ENCODE peak calls at places on chromosomes 7 and 10, in eight cellular contexts. One of them, this sample, is unnamed.

GRCh38 chr7:11698273-11698930 is 133.6 kb downstream of the THSD7A start:
- DNase-seq in A549: no peak
- DNase-seq in lower lobe of right lung: no peak
- DNase-seq in iPS-NIHi11: no peak
- DNase-seq in posterior cingulate gyrus: no peak
- DNase-seq in COR-L47: no peak
- DNase-seq in midbrain: no peak
- DNase-seq in iris pigment epithelial cell: no peak
- DNase-seq in this sample: no peak

GRCh38 chr7:107029061-107029763 is 15.3 kb upstream of the PRKAR2B start:
- DNase-seq in A549: no peak
- DNase-seq in lower lobe of right lung: no peak
- DNase-seq in iPS-NIHi11: no peak
- DNase-seq in posterior cingulate gyrus: no peak
- DNase-seq in COR-L47: no peak
- DNase-seq in midbrain: no peak
- DNase-seq in iris pigment epithelial cell: peak
- DNase-seq in this sample: no peak

GRCh38 chr7:21393937-21394336 is 33.9 kb upstream of the SP4 start:
- DNase-seq in A549: no peak
- DNase-seq in lower lobe of right lung: no peak
- DNase-seq in iPS-NIHi11: no peak
- DNase-seq in posterior cingulate gyrus: no peak
- DNase-seq in COR-L47: no peak
- DNase-seq in midbrain: no peak
- DNase-seq in iris pigment epithelial cell: no peak
- DNase-seq in this sample: no peak

GRCh38 chr10:71383972-71384687 is 12.6 kb upstream of the CDH23 start:
- DNase-seq in A549: peak
- DNase-seq in lower lobe of right lung: peak
- DNase-seq in iPS-NIHi11: peak
- DNase-seq in posterior cingulate gyrus: peak
- DNase-seq in COR-L47: peak
- DNase-seq in midbrain: peak
- DNase-seq in iris pigment epithelial cell: peak
- DNase-seq in this sample: peak

GRCh38 chr10:46019170-46019528 is 11.3 kb downstream of the NCOA4 start:
- DNase-seq in A549: no peak
- DNase-seq in lower lobe of right lung: no peak
- DNase-seq in iPS-NIHi11: no peak
- DNase-seq in posterior cingulate gyrus: no peak
- DNase-seq in COR-L47: no peak
- DNase-seq in midbrain: no peak
- DNase-seq in iris pigment epithelial cell: no peak
- DNase-seq in this sample: no peak

GRCh38 chr10:129171816-129172215 is 295.2 kb upstream of the MGMT start:
- DNase-seq in A549: no peak
- DNase-seq in lower lobe of right lung: no peak
- DNase-seq in iPS-NIHi11: no peak
- DNase-seq in posterior cingulate gyrus: no peak
- DNase-seq in COR-L47: no peak
- DNase-seq in midbrain: no peak
- DNase-seq in iris pigment epithelial cell: no peak
- DNase-seq in this sample: no peak

GRCh38 chr10:20627085-20627484 is 270.0 kb downstream of the NEBL start:
- DNase-seq in A549: no peak
- DNase-seq in lower lobe of right lung: no peak
- DNase-seq in iPS-NIHi11: no peak
- DNase-seq in posterior cingulate gyrus: no peak
- DNase-seq in COR-L47: no peak
- DNase-seq in midbrain: no peak
- DNase-seq in iris pigment epithelial cell: no peak
- DNase-seq in this sample: no peak

GRCh38 chr7:128020161-128020560 is 11.1 kb downstream of the LRRC4 start:
- DNase-seq in A549: no peak
- DNase-seq in lower lobe of right lung: no peak
- DNase-seq in iPS-NIHi11: peak
- DNase-seq in posterior cingulate gyrus: no peak
- DNase-seq in COR-L47: no peak
- DNase-seq in midbrain: no peak
- DNase-seq in iris pigment epithelial cell: no peak
- DNase-seq in this sample: no peak

GRCh38 chr10:3658766-3659165 is 126.2 kb downstream of the KLF6 start:
- DNase-seq in A549: no peak
- DNase-seq in lower lobe of right lung: no peak
- DNase-seq in iPS-NIHi11: no peak
- DNase-seq in posterior cingulate gyrus: no peak
- DNase-seq in COR-L47: peak
- DNase-seq in midbrain: no peak
- DNase-seq in iris pigment epithelial cell: no peak
- DNase-seq in this sample: peak

GRCh38 chr10:44724415-44725174 is 186.5 kb upstream of the TMEM72 start:
- DNase-seq in A549: no peak
- DNase-seq in lower lobe of right lung: no peak
- DNase-seq in iPS-NIHi11: no peak
- DNase-seq in posterior cingulate gyrus: no peak
- DNase-seq in COR-L47: no peak
- DNase-seq in midbrain: no peak
- DNase-seq in iris pigment epithelial cell: peak
- DNase-seq in this sample: no peak

GRCh38 chr10:83539528-83540308 is 599.6 kb upstream of the GHITM start:
- DNase-seq in A549: no peak
- DNase-seq in lower lobe of right lung: no peak
- DNase-seq in iPS-NIHi11: no peak
- DNase-seq in posterior cingulate gyrus: no peak
- DNase-seq in COR-L47: no peak
- DNase-seq in midbrain: no peak
- DNase-seq in iris pigment epithelial cell: no peak
- DNase-seq in this sample: no peak

GRCh38 chr10:68586622-68587325 is 26.6 kb downstream of the TET1 start:
- DNase-seq in A549: no peak
- DNase-seq in lower lobe of right lung: no peak
- DNase-seq in iPS-NIHi11: no peak
- DNase-seq in posterior cingulate gyrus: no peak
- DNase-seq in COR-L47: no peak
- DNase-seq in midbrain: no peak
- DNase-seq in iris pigment epithelial cell: no peak
- DNase-seq in this sample: no peak

GRCh38 chr10:13775786-13776780 is 189.3 kb downstream of the PRPF18 start:
- DNase-seq in A549: no peak
- DNase-seq in lower lobe of right lung: no peak
- DNase-seq in iPS-NIHi11: no peak
- DNase-seq in posterior cingulate gyrus: no peak
- DNase-seq in COR-L47: no peak
- DNase-seq in midbrain: no peak
- DNase-seq in iris pigment epithelial cell: peak
- DNase-seq in this sample: no peak

GRCh38 chr10:90930971-90931841 is 10.3 kb upstream of the ANKRD1 start:
- DNase-seq in A549: peak
- DNase-seq in lower lobe of right lung: peak
- DNase-seq in iPS-NIHi11: peak
- DNase-seq in posterior cingulate gyrus: no peak
- DNase-seq in COR-L47: no peak
- DNase-seq in midbrain: no peak
- DNase-seq in iris pigment epithelial cell: peak
- DNase-seq in this sample: no peak

GRCh38 chr7:25075459-25075858 is 49.6 kb downstream of the CYCS start:
- DNase-seq in A549: no peak
- DNase-seq in lower lobe of right lung: no peak
- DNase-seq in iPS-NIHi11: no peak
- DNase-seq in posterior cingulate gyrus: no peak
- DNase-seq in COR-L47: no peak
- DNase-seq in midbrain: no peak
- DNase-seq in iris pigment epithelial cell: no peak
- DNase-seq in this sample: no peak

GRCh38 chr7:1384113-1384415 is 75.2 kb downstream of the MICALL2 start:
- DNase-seq in A549: no peak
- DNase-seq in lower lobe of right lung: no peak
- DNase-seq in iPS-NIHi11: no peak
- DNase-seq in posterior cingulate gyrus: no peak
- DNase-seq in COR-L47: no peak
- DNase-seq in midbrain: no peak
- DNase-seq in iris pigment epithelial cell: no peak
- DNase-seq in this sample: no peak

GRCh38 chr10:3882855-3883254 is 97.8 kb upstream of the KLF6 start:
- DNase-seq in A549: no peak
- DNase-seq in lower lobe of right lung: no peak
- DNase-seq in iPS-NIHi11: no peak
- DNase-seq in posterior cingulate gyrus: no peak
- DNase-seq in COR-L47: no peak
- DNase-seq in midbrain: no peak
- DNase-seq in iris pigment epithelial cell: no peak
- DNase-seq in this sample: no peak

GRCh38 chr10:70458329-70459060 is 17.0 kb upstream of the NODAL start:
- DNase-seq in A549: no peak
- DNase-seq in lower lobe of right lung: peak
- DNase-seq in iPS-NIHi11: peak
- DNase-seq in posterior cingulate gyrus: no peak
- DNase-seq in COR-L47: no peak
- DNase-seq in midbrain: no peak
- DNase-seq in iris pigment epithelial cell: peak
- DNase-seq in this sample: peak

GRCh38 chr7:109552017-109552416 is 982.3 kb downstream of the DNAJB9 start:
- DNase-seq in A549: no peak
- DNase-seq in lower lobe of right lung: no peak
- DNase-seq in iPS-NIHi11: no peak
- DNase-seq in posterior cingulate gyrus: no peak
- DNase-seq in COR-L47: no peak
- DNase-seq in midbrain: no peak
- DNase-seq in iris pigment epithelial cell: no peak
- DNase-seq in this sample: no peak

GRCh38 chr7:157566631-157567006 is 229.8 kb downstream of the DNAJB6 start:
- DNase-seq in A549: no peak
- DNase-seq in lower lobe of right lung: no peak
- DNase-seq in iPS-NIHi11: no peak
- DNase-seq in posterior cingulate gyrus: no peak
- DNase-seq in COR-L47: no peak
- DNase-seq in midbrain: no peak
- DNase-seq in iris pigment epithelial cell: no peak
- DNase-seq in this sample: no peak

GRCh38 chr10:96858038-96858705 is 26.1 kb downstream of the LCOR start:
- DNase-seq in A549: no peak
- DNase-seq in lower lobe of right lung: no peak
- DNase-seq in iPS-NIHi11: no peak
- DNase-seq in posterior cingulate gyrus: no peak
- DNase-seq in COR-L47: no peak
- DNase-seq in midbrain: no peak
- DNase-seq in iris pigment epithelial cell: peak
- DNase-seq in this sample: no peak

GRCh38 chr10:102538811-102539210 is 35.0 kb downstream of the SUFU start:
- DNase-seq in A549: no peak
- DNase-seq in lower lobe of right lung: no peak
- DNase-seq in iPS-NIHi11: no peak
- DNase-seq in posterior cingulate gyrus: no peak
- DNase-seq in COR-L47: no peak
- DNase-seq in midbrain: no peak
- DNase-seq in iris pigment epithelial cell: no peak
- DNase-seq in this sample: no peak

GRCh38 chr7:41975854-41976253 is 261.2 kb downstream of the GLI3 start:
- DNase-seq in A549: no peak
- DNase-seq in lower lobe of right lung: no peak
- DNase-seq in iPS-NIHi11: no peak
- DNase-seq in posterior cingulate gyrus: no peak
- DNase-seq in COR-L47: no peak
- DNase-seq in midbrain: no peak
- DNase-seq in iris pigment epithelial cell: peak
- DNase-seq in this sample: no peak

GRCh38 chr10:74932648-74933047 is 106.2 kb downstream of the KAT6B start:
- DNase-seq in A549: no peak
- DNase-seq in lower lobe of right lung: peak
- DNase-seq in iPS-NIHi11: no peak
- DNase-seq in posterior cingulate gyrus: peak
- DNase-seq in COR-L47: peak
- DNase-seq in midbrain: peak
- DNase-seq in iris pigment epithelial cell: no peak
- DNase-seq in this sample: no peak

GRCh38 chr10:130127612-130128607 is 8.3 kb upstream of the GLRX3 start:
- DNase-seq in A549: peak
- DNase-seq in lower lobe of right lung: no peak
- DNase-seq in iPS-NIHi11: peak
- DNase-seq in posterior cingulate gyrus: peak
- DNase-seq in COR-L47: peak
- DNase-seq in midbrain: peak
- DNase-seq in iris pigment epithelial cell: peak
- DNase-seq in this sample: peak

GRCh38 chr7:70210200-70210960 is 612.1 kb downstream of the AUTS2 start:
- DNase-seq in A549: no peak
- DNase-seq in lower lobe of right lung: no peak
- DNase-seq in iPS-NIHi11: no peak
- DNase-seq in posterior cingulate gyrus: no peak
- DNase-seq in COR-L47: no peak
- DNase-seq in midbrain: no peak
- DNase-seq in iris pigment epithelial cell: no peak
- DNase-seq in this sample: no peak

GRCh38 chr7:68823996-68824780 is 774.1 kb upstream of the AUTS2 start:
- DNase-seq in A549: no peak
- DNase-seq in lower lobe of right lung: no peak
- DNase-seq in iPS-NIHi11: no peak
- DNase-seq in posterior cingulate gyrus: no peak
- DNase-seq in COR-L47: no peak
- DNase-seq in midbrain: no peak
- DNase-seq in iris pigment epithelial cell: no peak
- DNase-seq in this sample: no peak

GRCh38 chr10:86971146-86971991 is 3.1 kb downstream of the ADIRF start:
- DNase-seq in A549: peak
- DNase-seq in lower lobe of right lung: peak
- DNase-seq in iPS-NIHi11: peak
- DNase-seq in posterior cingulate gyrus: no peak
- DNase-seq in COR-L47: no peak
- DNase-seq in midbrain: peak
- DNase-seq in iris pigment epithelial cell: peak
- DNase-seq in this sample: no peak

GRCh38 chr10:132988988-132989387 is 46.6 kb upstream of the CFAP46 start:
- DNase-seq in A549: no peak
- DNase-seq in lower lobe of right lung: no peak
- DNase-seq in iPS-NIHi11: no peak
- DNase-seq in posterior cingulate gyrus: no peak
- DNase-seq in COR-L47: no peak
- DNase-seq in midbrain: no peak
- DNase-seq in iris pigment epithelial cell: no peak
- DNase-seq in this sample: no peak

GRCh38 chr7:130397472-130397871 is 17.2 kb downstream of the CPA1 start:
- DNase-seq in A549: no peak
- DNase-seq in lower lobe of right lung: no peak
- DNase-seq in iPS-NIHi11: no peak
- DNase-seq in posterior cingulate gyrus: no peak
- DNase-seq in COR-L47: peak
- DNase-seq in midbrain: no peak
- DNase-seq in iris pigment epithelial cell: no peak
- DNase-seq in this sample: no peak

GRCh38 chr10:132611986-132612385 is 74.4 kb downstream of the INPP5A start:
- DNase-seq in A549: no peak
- DNase-seq in lower lobe of right lung: no peak
- DNase-seq in iPS-NIHi11: no peak
- DNase-seq in posterior cingulate gyrus: no peak
- DNase-seq in COR-L47: no peak
- DNase-seq in midbrain: no peak
- DNase-seq in iris pigment epithelial cell: no peak
- DNase-seq in this sample: no peak

This sample was measured in HuH-7.5.